ENCODE peak calls at places on chromosome 1, in ten cellular contexts. Y is hypothalamus; Z is DMS 273 treated with DMSO at 0.1 percent for 48 hours; W is stimulated activated CD8-positive, alpha-beta memory T cell treated with anti-CD3 and anti-CD28 coated beads, Interleukin-2, amount 100 ng/mL, for 48 hours; H is NCI-H1105; A is mammary epithelial cell; N is GM13976; L is RWPE1; T is AG10803; I is NCI-H2081 treated with DMSO at 0.1 percent for 48 hours. S is an unnamed sample.

GRCh38 chr1:23525558-23526174 is 5.4 kb downstream of the E2F2 start:
- DNase-seq in W (no peak), Z (peak; percentile 56), L (no peak), N (peak; percentile 68), H (no peak), A (no peak), T (no peak), Y (no peak), I (no peak), S (peak; percentile 79)

GRCh38 chr1:97186381-97186780 is 464.8 kb downstream of the PTBP2 start:
- DNase-seq in L (no peak), Z (no peak), T (no peak), A (no peak), I (no peak), N (no peak), H (no peak), W (no peak), Y (no peak), S (no peak)

GRCh38 chr1:179012033-179012432 is 13.7 kb upstream of the FAM20B start:
- DNase-seq in W (no peak), A (no peak), H (no peak), Y (no peak), T (peak; percentile 52), I (no peak), N (no peak), L (no peak), Z (no peak), S (no peak)

GRCh38 chr1:201946224-201946908 is at the start of gene LMOD1:
- DNase-seq in W (no peak), T (peak; percentile 94), N (peak; percentile 33), Y (peak; percentile 59), I (no peak), Z (peak; percentile 26), H (peak; percentile 43), L (no peak), A (peak; percentile 57), S (peak; percentile 64)

GRCh38 chr1:3671371-3672180 is 19.3 kb downstream of the TP73 start:
- DNase-seq in H (no peak), Z (no peak), W (no peak), A (no peak), T (no peak), Y (no peak), N (no peak), L (no peak), I (no peak), S (peak; percentile 48)

GRCh38 chr1:155136728-155137127 is 1.1 kb downstream of the SLC50A1 start:
- DNase-seq in N (no peak), W (no peak), Z (no peak), I (no peak), T (no peak), A (no peak), Y (no peak), L (no peak), H (no peak), S (no peak)

GRCh38 chr1:117544509-117545109 is 61.2 kb upstream of the TENT5C start:
- DNase-seq in I (no peak), Y (no peak), A (no peak), Z (no peak), N (no peak), W (no peak), H (no peak), T (no peak), L (no peak), S (no peak)

GRCh38 chr1:115890618-115891017 is 49.7 kb upstream of the NHLH2 start:
- DNase-seq in I (peak; percentile 50), L (no peak), Y (no peak), N (no peak), Z (no peak), W (no peak), A (no peak), T (no peak), H (no peak), S (no peak)

GRCh38 chr1:10692401-10693021 is 103.9 kb downstream of the CASZ1 start:
- DNase-seq in H (peak; percentile 62), Z (no peak), Y (no peak), W (peak; percentile 69), I (no peak), L (peak; percentile 38), A (no peak), N (peak; percentile 82), T (no peak), S (peak; percentile 88)